ENCODE peak calls at places on chromosomes 5 and 9, in four cellular contexts. One of them, this sample, is unnamed.

GRCh38 chr5:110851357-110851756 is 112.5 kb downstream of the SLC25A46 start:
- DNase-seq in left ventricle myocardium inferior: no peak
- DNase-seq in choroid plexus epithelial cell: peak; percentile 70
- DNase-seq in PC-9: peak; percentile 39
- DNase-seq in this sample: no peak

GRCh38 chr9:129482521-129483466 is 138.1 kb downstream of the C9orf50 start:
- DNase-seq in left ventricle myocardium inferior: peak; percentile 89
- DNase-seq in choroid plexus epithelial cell: peak; percentile 92
- DNase-seq in PC-9: peak; percentile 69
- DNase-seq in this sample: no peak

GRCh38 chr5:124908603-124909451 is 162.4 kb upstream of the ZNF608 start:
- DNase-seq in left ventricle myocardium inferior: no peak
- DNase-seq in choroid plexus epithelial cell: peak; percentile 40
- DNase-seq in PC-9: peak; percentile 67
- DNase-seq in this sample: no peak

GRCh38 chr5:1535646-1536045 is 11.9 kb upstream of the LPCAT1 start:
- DNase-seq in left ventricle myocardium inferior: no peak
- DNase-seq in choroid plexus epithelial cell: no peak
- DNase-seq in PC-9: no peak
- DNase-seq in this sample: no peak

GRCh38 chr9:76687861-76688374 is 76.3 kb upstream of the PCA3 start:
- DNase-seq in left ventricle myocardium inferior: no peak
- DNase-seq in choroid plexus epithelial cell: peak; percentile 85
- DNase-seq in PC-9: peak; percentile 95
- DNase-seq in this sample: peak; percentile 16

GRCh38 chr5:310941-311434 is 10.5 kb upstream of the AHRR start:
- DNase-seq in left ventricle myocardium inferior: no peak
- DNase-seq in choroid plexus epithelial cell: peak; percentile 53
- DNase-seq in PC-9: no peak
- DNase-seq in this sample: no peak

GRCh38 chr9:128892223-128892892 is 10.4 kb downstream of the LRRC8A start:
- DNase-seq in left ventricle myocardium inferior: peak; percentile 88
- DNase-seq in choroid plexus epithelial cell: peak; percentile 84
- DNase-seq in PC-9: peak; percentile 94
- DNase-seq in this sample: peak; percentile 52

GRCh38 chr9:116163293-116164055 is 9.9 kb downstream of the PAPPA start:
- DNase-seq in left ventricle myocardium inferior: no peak
- DNase-seq in choroid plexus epithelial cell: no peak
- DNase-seq in PC-9: no peak
- DNase-seq in this sample: no peak

GRCh38 chr5:152271420-152271819 is 133.7 kb downstream of the NMUR2 start:
- DNase-seq in left ventricle myocardium inferior: no peak
- DNase-seq in choroid plexus epithelial cell: peak; percentile 16
- DNase-seq in PC-9: no peak
- DNase-seq in this sample: no peak

DNA sequence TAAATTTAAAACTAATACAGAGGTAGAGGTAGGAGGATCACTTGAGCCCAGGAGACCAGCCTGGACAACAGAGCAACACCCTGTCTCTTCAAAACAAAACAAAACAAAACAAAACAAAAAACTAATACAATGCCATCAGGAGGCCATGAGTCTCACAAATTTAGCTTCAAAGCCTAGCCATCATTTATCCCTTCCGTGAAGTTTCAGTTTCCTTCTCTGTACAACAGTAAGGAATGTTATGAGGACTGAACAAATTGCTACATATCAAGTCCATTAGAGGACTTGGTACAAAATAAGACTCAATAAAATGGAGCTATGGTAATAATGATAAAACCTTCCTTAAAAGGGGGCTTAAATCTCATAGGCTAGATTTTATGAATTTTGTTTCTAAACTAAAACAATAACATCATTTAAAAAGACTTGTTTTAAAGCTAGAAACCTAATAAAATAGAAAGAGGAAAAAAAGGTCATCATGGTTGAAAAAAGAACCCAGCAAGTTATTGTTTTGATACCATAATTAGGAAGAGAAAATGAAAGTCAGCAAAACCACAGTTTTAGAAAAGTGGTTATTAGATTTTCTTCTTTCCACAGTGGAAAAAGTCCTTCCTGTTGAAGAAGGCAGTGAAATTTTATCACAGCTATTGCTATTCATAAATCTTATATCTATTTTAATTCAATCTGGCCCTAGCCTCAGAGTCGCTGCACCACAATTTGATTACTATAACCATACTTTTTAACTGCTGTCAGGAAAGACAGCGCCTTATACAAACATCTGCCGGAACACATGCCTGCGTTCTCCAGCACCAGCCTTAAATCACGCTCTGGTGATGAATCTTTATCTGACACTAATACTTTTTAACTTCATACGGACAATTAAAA is 60.5 kb downstream of the MAPKAP1 start:
- DNase-seq in left ventricle myocardium inferior: no peak
- DNase-seq in choroid plexus epithelial cell: peak; percentile 52
- DNase-seq in PC-9: no peak
- DNase-seq in this sample: no peak
- H3K4me3 ChIP-seq in left ventricle myocardium inferior: peak overlapping the region; percentile 38
- H3K4me3 ChIP-seq in choroid plexus epithelial cell: peak overlapping the region; percentile 34
- H3K4me3 ChIP-seq in PC-9: no peak overlapping the region
- H3K4me3 ChIP-seq in this sample: no peak overlapping the region

GRCh38 chr5:150904479-150905311 is at the start of gene ZNF300:
- DNase-seq in left ventricle myocardium inferior: peak; percentile 85
- DNase-seq in choroid plexus epithelial cell: peak; percentile 98
- DNase-seq in PC-9: peak; percentile 79
- DNase-seq in this sample: peak; percentile 72
- H3K4me3 ChIP-seq in left ventricle myocardium inferior: peak within 1 kb of the TSS; percentile 66
- H3K4me3 ChIP-seq in choroid plexus epithelial cell: peak within 1 kb of the TSS; percentile 75
- H3K4me3 ChIP-seq in PC-9: peak within 1 kb of the TSS; percentile 78
- H3K4me3 ChIP-seq in this sample: peak within 1 kb of the TSS; percentile 61

DNA sequence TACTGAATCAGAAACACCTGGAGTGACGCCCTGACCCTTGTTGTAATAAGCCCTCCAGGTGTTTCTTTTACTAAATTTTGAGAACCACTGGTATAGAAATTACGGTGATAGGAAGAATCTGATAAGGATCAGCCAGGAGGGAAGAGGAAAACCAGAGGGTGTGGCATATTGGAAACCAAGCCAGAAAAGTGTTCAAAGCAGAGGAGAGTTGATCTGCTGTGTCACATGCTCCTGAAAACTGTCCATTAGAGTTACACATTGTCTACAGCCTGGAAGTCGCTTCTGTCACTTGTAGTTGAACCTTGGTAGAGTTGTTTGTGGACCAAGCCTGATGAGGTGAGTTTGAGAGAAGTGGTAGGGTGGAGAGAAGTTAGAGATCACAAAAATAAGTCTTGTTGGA is 497.4 kb downstream of the ENC1 start:
- DNase-seq in left ventricle myocardium inferior: no peak
- DNase-seq in choroid plexus epithelial cell: no peak
- DNase-seq in PC-9: no peak
- DNase-seq in this sample: no peak
- H3K4me3 ChIP-seq in left ventricle myocardium inferior: no peak overlapping the region
- H3K4me3 ChIP-seq in choroid plexus epithelial cell: no peak overlapping the region
- H3K4me3 ChIP-seq in PC-9: no peak overlapping the region
- H3K4me3 ChIP-seq in this sample: no peak overlapping the region

GRCh38 chr5:131999041-131999440 is 12.4 kb downstream of the ACSL6 start:
- DNase-seq in left ventricle myocardium inferior: no peak
- DNase-seq in choroid plexus epithelial cell: no peak
- DNase-seq in PC-9: no peak
- DNase-seq in this sample: no peak
- H3K4me3 ChIP-seq in left ventricle myocardium inferior: no peak overlapping the region
- H3K4me3 ChIP-seq in choroid plexus epithelial cell: no peak overlapping the region
- H3K4me3 ChIP-seq in PC-9: no peak overlapping the region
- H3K4me3 ChIP-seq in this sample: no peak overlapping the region

GRCh38 chr9:131397100-131397790 is 3.4 kb downstream of the PRRC2B start:
- DNase-seq in left ventricle myocardium inferior: no peak
- DNase-seq in choroid plexus epithelial cell: peak; percentile 22
- DNase-seq in PC-9: peak; percentile 55
- DNase-seq in this sample: no peak
- H3K4me3 ChIP-seq in left ventricle myocardium inferior: peak overlapping the region; percentile 83
- H3K4me3 ChIP-seq in choroid plexus epithelial cell: peak overlapping the region; percentile 17
- H3K4me3 ChIP-seq in PC-9: peak overlapping the region; percentile 97
- H3K4me3 ChIP-seq in this sample: peak overlapping the region; percentile 84

GRCh38 chr9:84002344-84002743 is 21.7 kb downstream of the RMI1 start:
- DNase-seq in left ventricle myocardium inferior: no peak
- DNase-seq in choroid plexus epithelial cell: peak; percentile 72
- DNase-seq in PC-9: no peak
- DNase-seq in this sample: no peak
- H3K4me3 ChIP-seq in left ventricle myocardium inferior: no peak overlapping the region
- H3K4me3 ChIP-seq in choroid plexus epithelial cell: no peak overlapping the region
- H3K4me3 ChIP-seq in PC-9: no peak overlapping the region
- H3K4me3 ChIP-seq in this sample: no peak overlapping the region